ENCODE peak calls at places on chromosomes 16 and 17, in nine cellular contexts. L, G, I, C, M, Q, F, T and J are unnamed samples.

GRCh38 chr17:28187931-28188330 is 131.1 kb upstream of the TMEM97 start:
- DNase-seq in G (no peak), M (no peak), Q (no peak), L (no peak), T (no peak), F (no peak), I (no peak), C (no peak), J (no peak)

GRCh38 chr17:75315541-75316243 is 26.5 kb upstream of the SLC25A19 start:
- DNase-seq in M (no peak), I (no peak), C (no peak), G (no peak), T (no peak), F (no peak), Q (no peak), L (no peak), J (no peak)

GRCh38 chr16:87186440-87186839 is 130.8 kb downstream of the C16orf95 start:
- DNase-seq in G (no peak), F (no peak), I (no peak), L (no peak), M (no peak), C (no peak), T (no peak), Q (no peak), J (no peak)

GRCh38 chr16:583470-583814 is 6.4 kb upstream of the RAB40C start:
- DNase-seq in L (no peak), C (no peak), M (peak; percentile 21), G (no peak), F (no peak), I (no peak), Q (peak; percentile 42), T (peak; percentile 65), J (peak; percentile 83)

GRCh38 chr17:76197911-76198310 is 42.4 kb downstream of the RNF157 start:
- DNase-seq in Q (no peak), G (no peak), F (no peak), T (no peak), L (no peak), I (no peak), M (no peak), C (no peak), J (no peak)

GRCh38 chr17:11950771-11951519 is 46.3 kb downstream of the ZNF18 start:
- DNase-seq in T (no peak), F (no peak), Q (no peak), M (no peak), I (no peak), G (no peak), L (no peak), C (no peak), J (no peak)

GRCh38 chr17:3913531-3914318 is 2.5 kb downstream of the P2RX1 start:
- DNase-seq in M (peak; percentile 81), I (peak; percentile 76), T (peak; percentile 85), Q (peak; percentile 61), C (peak; percentile 71), F (peak; percentile 77), G (peak; percentile 41), L (peak; percentile 87), J (peak; percentile 81)

GRCh38 chr17:74493381-74493833 is 27.0 kb downstream of the CD300A start:
- DNase-seq in L (peak; percentile 80), M (peak; percentile 44), C (peak; percentile 64), F (peak; percentile 75), G (peak; percentile 58), T (peak; percentile 90), Q (peak; percentile 51), I (peak; percentile 55), J (peak; percentile 81)